ENCODE peak calls at places on chromosomes 13 and 19, in four cellular contexts. U is fibroblast of lung, G is upper lobe of left lung, A is IMR-90. Z is an unnamed sample.

GRCh38 chr13:99425485-99426341 is 75.6 kb upstream of the TM9SF2 start:
- DNase-seq in U (no peak), G (no peak), A (no peak), Z (no peak)

GRCh38 chr19:28504727-28505126 is 708.2 kb downstream of the UQCRFS1 start:
- DNase-seq in U (no peak), G (no peak), A (no peak), Z (no peak)

GRCh38 chr19:40642757-40643325 is 41.7 kb downstream of the LTBP4 start:
- DNase-seq in U (no peak), G (no peak), A (no peak), Z (no peak)

GRCh38 chr19:56837004-56837403 is 3.5 kb downstream of the PEG3 start:
- DNase-seq in U (no peak), G (peak; percentile 22), A (no peak), Z (no peak)

GRCh38 chr13:27211771-27212364 is 39.5 kb upstream of the RPL21 start:
- DNase-seq in U (peak; percentile 82), G (no peak), A (peak; percentile 86), Z (no peak)

GRCh38 chr19:1411255-1412191 is 4.1 kb downstream of the DAZAP1 start:
- DNase-seq in U (peak; percentile 65), G (no peak), A (peak; percentile 54), Z (no peak)

GRCh38 chr13:30408319-30409101 is 13.8 kb upstream of the UBE2L5 start:
- DNase-seq in U (peak; percentile 87), G (peak; percentile 97), A (peak; percentile 79), Z (peak; percentile 98)

GRCh38 chr13:76503756-76504155 is 382.4 kb downstream of the KCTD12 start:
- DNase-seq in U (no peak), G (no peak), A (no peak), Z (no peak)

GRCh38 chr19:17775245-17775927 is 19.6 kb upstream of the B3GNT3 start:
- DNase-seq in U (no peak), G (no peak), A (peak; percentile 19), Z (no peak)

GRCh38 chr19:5966215-5966614 is 11.7 kb downstream of the RANBP3 start:
- DNase-seq in U (peak; percentile 75), G (no peak), A (peak; percentile 89), Z (no peak)

GRCh38 chr19:5967994-5968430 is 9.9 kb downstream of the RANBP3 start:
- DNase-seq in U (peak; percentile 73), G (peak; percentile 74), A (peak; percentile 88), Z (no peak)

GRCh38 chr19:5968431-5969373 is 9.2 kb downstream of the RANBP3 start:
- DNase-seq in U (peak; percentile 36), G (peak; percentile 77), A (no peak), Z (no peak)

GRCh38 chr19:5966941-5967340 is 11.0 kb downstream of the RANBP3 start:
- DNase-seq in U (no peak), G (no peak), A (no peak), Z (no peak)

DNA sequence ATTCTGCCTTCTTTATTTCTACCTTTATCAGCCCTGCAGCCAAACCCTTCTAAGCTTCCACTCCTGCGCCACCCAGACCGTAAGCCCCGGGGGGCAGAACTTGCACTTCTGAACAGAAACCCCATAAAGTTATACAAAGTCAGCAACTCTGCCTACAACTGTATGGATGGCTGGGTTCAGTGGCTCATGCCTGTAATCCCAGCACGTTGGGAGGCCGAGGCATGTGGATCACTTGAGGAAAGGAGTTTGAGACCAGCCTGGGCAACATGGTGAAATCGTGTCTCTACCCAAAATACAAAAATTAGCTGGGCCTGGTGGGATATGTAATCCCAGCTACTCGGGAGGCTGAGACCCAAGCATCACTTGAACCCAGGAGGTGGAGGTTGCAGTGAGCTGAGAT is 10.4 kb downstream of the RANBP3 start:
- DNase-seq in U (no peak), G (no peak), A (no peak), Z (no peak)
- TF ChIP-seq CTCF in U (peak; percentile 3), G (no peak), A (no peak), Z (no peak)

DNA sequence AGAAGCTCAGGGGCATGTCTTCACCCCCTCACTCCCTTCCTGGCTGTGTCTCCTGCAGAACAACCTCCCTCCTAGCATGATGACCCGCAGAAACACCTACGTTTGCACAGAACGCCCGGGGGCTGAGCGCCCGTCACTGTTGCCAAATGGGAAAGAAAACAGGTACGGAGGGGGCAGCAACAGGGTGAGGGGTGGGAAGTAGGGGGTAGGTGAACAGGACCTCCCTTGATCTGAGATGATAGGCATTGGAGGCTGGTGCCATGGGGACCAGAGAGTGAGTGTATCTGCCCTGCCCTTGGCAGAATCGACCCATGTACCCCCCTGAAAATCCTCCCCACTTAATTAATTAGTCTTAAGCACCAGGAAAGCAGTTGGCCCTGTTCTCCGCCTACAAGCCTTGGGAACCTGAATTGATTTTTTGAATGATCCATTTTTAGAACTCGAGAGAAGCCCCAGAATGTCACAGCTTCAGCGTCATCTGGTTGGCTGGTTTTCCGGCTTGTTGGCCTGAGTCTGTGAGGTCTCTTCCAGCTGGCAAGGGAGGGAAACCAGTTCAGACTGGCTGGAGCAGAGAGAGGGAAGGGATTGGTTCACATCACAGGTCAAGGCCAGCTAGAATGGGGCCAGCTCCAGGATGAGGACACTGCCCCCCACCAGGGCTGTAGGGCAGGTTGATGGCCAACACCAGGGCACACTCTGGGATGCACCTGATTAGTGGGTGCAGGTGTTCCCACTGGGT is 28.2 kb downstream of the CKM start:
- DNase-seq in U (no peak), G (no peak), A (no peak), Z (no peak)
- H3K4me1 ChIP-seq in U (no peaks in the 10 kb centered on the region), G (no peaks in the 10 kb centered on the region), A (no peaks in the 10 kb centered on the region), Z (no peaks in the 10 kb centered on the region)

DNA sequence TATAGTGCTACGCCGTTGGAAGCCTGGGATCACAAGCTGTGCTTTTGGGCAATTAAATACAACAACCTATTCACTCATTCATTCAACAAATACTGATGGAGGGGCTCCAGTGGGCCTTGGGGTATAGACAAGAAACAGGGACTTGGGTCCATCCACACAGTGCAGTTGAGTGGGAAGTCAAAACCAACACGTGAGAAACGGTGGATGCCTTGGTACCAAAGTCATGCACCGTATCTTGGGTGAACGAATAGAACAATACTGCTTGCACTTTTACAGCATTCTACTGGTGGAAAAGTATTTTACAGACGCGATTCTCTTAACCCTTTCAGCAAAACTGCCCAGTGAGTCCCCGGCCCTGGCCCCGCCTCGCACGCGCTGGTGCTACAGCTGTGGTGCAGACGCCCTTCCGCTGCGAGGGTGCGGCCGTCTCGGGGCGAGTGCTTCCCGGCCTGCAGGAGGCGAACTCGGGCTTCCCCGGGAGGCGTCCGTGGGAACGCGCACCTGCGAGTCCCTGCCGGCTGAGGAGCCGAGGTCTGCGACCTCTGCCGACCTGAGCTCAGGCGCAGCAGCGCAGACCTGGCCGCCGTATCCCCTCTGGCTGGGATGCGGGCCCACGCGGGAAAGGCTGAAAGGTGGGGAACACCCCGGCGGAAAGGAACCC is 8.3 kb downstream of the TNFRSF19 start:
- DNase-seq in U (peak; percentile 70), G (peak; percentile 81), A (peak; percentile 69), Z (peak; percentile 92)
- TF ChIP-seq CTCF in U (peak; percentile 72), G (peak; percentile 86), A (peak; percentile 64), Z (peak; percentile 66)

GRCh38 chr13:111139452-111139851 is 24.3 kb downstream of the ARHGEF7 start:
- DNase-seq in U (no peak), G (no peak), A (no peak), Z (no peak)
- H3K4me1 ChIP-seq in U (no peaks in the 10 kb centered on the region), G (no peaks in the 10 kb centered on the region), A (no peaks in the 10 kb centered on the region), Z (no peaks in the 10 kb centered on the region)

GRCh38 chr13:91141619-91142061 is 205.8 kb upstream of the MIR17HG start:
- DNase-seq in U (no peak), G (no peak), A (no peak), Z (no peak)
- TF ChIP-seq CTCF in U (no peak), G (no peak), A (no peak), Z (no peak)

GRCh38 chr13:51524312-51524711 is 60.0 kb upstream of the WDFY2 start:
- DNase-seq in U (peak; percentile 16), G (no peak), A (peak; percentile 44), Z (no peak)
- H3K4me1 ChIP-seq in U (peaks cover 3% of the 10 kb centered on the region), G (no peaks in the 10 kb centered on the region), A (peaks cover 21% of the 10 kb centered on the region), Z (peaks cover 9% of the 10 kb centered on the region)

GRCh38 chr13:108176685-108177274 is 38.6 kb downstream of the LIG4 start:
- DNase-seq in U (no peak), G (no peak), A (peak; percentile 22), Z (no peak)
- TF ChIP-seq CTCF in U (peak; percentile 53), G (no peak), A (peak; percentile 51), Z (peak; percentile 49)

GRCh38 chr19:46860846-46861690 is at the start of gene ARHGAP35:
- DNase-seq in U (no peak), G (peak; percentile 75), A (no peak), Z (peak; percentile 72)
- H3K4me1 ChIP-seq in U (peaks cover 10% of the 10 kb centered on the region), G (peaks cover 55% of the 10 kb centered on the region), A (peaks cover 16% of the 10 kb centered on the region), Z (peaks cover 55% of the 10 kb centered on the region)

GRCh38 chr19:11984986-11985385 is 20.1 kb downstream of the ZNF763 start:
- DNase-seq in U (no peak), G (no peak), A (no peak), Z (no peak)
- TF ChIP-seq CTCF in U (no peak), G (no peak), A (no peak), Z (no peak)

GRCh38 chr13:106565127-106565775 is 2.7 kb downstream of the ARGLU1 start:
- DNase-seq in U (no peak), G (no peak), A (no peak), Z (no peak)

GRCh38 chr13:106560791-106561190 is 7.1 kb downstream of the ARGLU1 start:
- DNase-seq in U (no peak), G (no peak), A (no peak), Z (no peak)

GRCh38 chr13:106562301-106562700 is 5.6 kb downstream of the ARGLU1 start:
- DNase-seq in U (no peak), G (no peak), A (no peak), Z (no peak)

GRCh38 chr13:106558527-106558926 is 9.4 kb downstream of the ARGLU1 start:
- DNase-seq in U (no peak), G (no peak), A (no peak), Z (no peak)

DNA sequence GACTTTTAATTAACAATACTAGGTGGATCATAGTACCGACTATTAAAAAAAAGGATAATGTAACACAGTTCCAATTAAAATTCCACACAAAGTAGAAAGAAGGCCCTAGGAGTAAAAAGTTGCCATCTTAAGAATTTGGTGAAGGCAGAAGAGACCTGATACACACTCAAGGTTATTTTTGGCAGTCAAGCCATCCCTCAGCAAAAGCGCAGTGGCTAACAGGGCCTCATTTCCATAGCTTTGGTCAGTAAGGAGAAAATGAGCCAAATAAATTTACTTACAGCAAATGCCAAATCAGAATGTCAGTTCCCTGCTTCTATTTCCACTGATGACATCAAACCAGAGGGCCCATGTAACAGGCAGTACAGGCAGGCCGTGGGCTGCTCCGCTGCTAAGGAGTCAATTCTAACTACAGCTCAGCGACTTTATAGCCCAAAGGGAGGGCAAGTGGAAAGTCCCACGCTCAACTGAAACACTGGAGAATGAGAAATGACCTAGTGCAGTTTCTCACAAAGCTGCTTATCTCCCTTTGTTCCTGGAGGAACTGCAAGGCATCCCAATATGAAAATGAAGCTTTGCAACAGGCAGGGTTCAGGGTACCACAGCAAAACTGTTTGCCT is 6.3 kb downstream of the ARGLU1 start:
- DNase-seq in U (peak; percentile 64), G (no peak), A (peak; percentile 53), Z (no peak)
- H3K4me1 ChIP-seq in U (peaks cover 4% of the 10 kb centered on the region), G (peaks cover 54% of the 10 kb centered on the region), A (peaks cover 21% of the 10 kb centered on the region), Z (peaks cover 32% of the 10 kb centered on the region)